ENCODE peak calls at places on chromosomes 4 and X, in five cellular contexts. One of them, this sample, is unnamed.

GRCh38 chrX:43655151-43655676 is 885 bp upstream of the MAOA start:
- DNase-seq in H1: no peak
- DNase-seq in G401: peak
- DNase-seq in pancreas: no peak
- DNase-seq in substantia nigra: no peak
- DNase-seq in this sample: peak

GRCh38 chr4:5996641-5997040 is 21.6 kb downstream of the C4orf50 start:
- DNase-seq in G401: no peak
- DNase-seq in H1: no peak
- DNase-seq in substantia nigra: no peak
- DNase-seq in pancreas: no peak
- DNase-seq in this sample: no peak

GRCh38 chrX:37883196-37883595 is 35.8 kb upstream of the DYNLT3 start:
- DNase-seq in G401: no peak
- DNase-seq in pancreas: no peak
- DNase-seq in substantia nigra: no peak
- DNase-seq in H1: no peak
- DNase-seq in this sample: no peak

GRCh38 chr4:20252656-20253271 is 1.1 kb downstream of the SLIT2 start:
- DNase-seq in pancreas: peak
- DNase-seq in H1: no peak
- DNase-seq in substantia nigra: no peak
- DNase-seq in G401: no peak
- DNase-seq in this sample: no peak

GRCh38 chr4:189001971-189002450 is 862.8 kb downstream of the TRIML1 start:
- DNase-seq in H1: no peak
- DNase-seq in substantia nigra: no peak
- DNase-seq in G401: no peak
- DNase-seq in pancreas: peak
- DNase-seq in this sample: no peak

GRCh38 chr4:23022032-23022431 is 329.3 kb downstream of the GBA3 start:
- DNase-seq in H1: no peak
- DNase-seq in pancreas: no peak
- DNase-seq in G401: no peak
- DNase-seq in substantia nigra: no peak
- DNase-seq in this sample: no peak

GRCh38 chr4:123398803-123399637 is 2.4 kb downstream of the SPRY1 start:
- DNase-seq in substantia nigra: peak
- DNase-seq in H1: no peak
- DNase-seq in pancreas: peak
- DNase-seq in G401: peak
- DNase-seq in this sample: peak

GRCh38 chrX:13064599-13065143 is 20.3 kb upstream of the FAM9C start:
- DNase-seq in substantia nigra: no peak
- DNase-seq in G401: no peak
- DNase-seq in pancreas: no peak
- DNase-seq in H1: no peak
- DNase-seq in this sample: no peak

GRCh38 chrX:39759526-39760224 is 338.1 kb downstream of the BCOR start:
- DNase-seq in substantia nigra: no peak
- DNase-seq in H1: no peak
- DNase-seq in G401: no peak
- DNase-seq in pancreas: peak
- DNase-seq in this sample: no peak

GRCh38 chrX:64395568-64395929 is 297 bp upstream of the MTMR8 start:
- DNase-seq in pancreas: no peak
- DNase-seq in H1: no peak
- DNase-seq in G401: no peak
- DNase-seq in substantia nigra: no peak
- DNase-seq in this sample: no peak

GRCh38 chrX:1444896-1445480 is 7.7 kb downstream of the ASMTL start:
- DNase-seq in G401: no peak
- DNase-seq in substantia nigra: no peak
- DNase-seq in pancreas: peak
- DNase-seq in H1: no peak
- DNase-seq in this sample: no peak

GRCh38 chr4:118869808-118870342 is 18.8 kb upstream of the SYNPO2 start:
- DNase-seq in G401: no peak
- DNase-seq in substantia nigra: no peak
- DNase-seq in H1: no peak
- DNase-seq in pancreas: no peak
- DNase-seq in this sample: no peak

GRCh38 chr4:118343501-118343900 is 9.3 kb downstream of the PRSS12 start:
- DNase-seq in pancreas: no peak
- DNase-seq in G401: no peak
- DNase-seq in H1: no peak
- DNase-seq in substantia nigra: no peak
- DNase-seq in this sample: no peak

GRCh38 chr4:163556650-163557391 is 62.3 kb downstream of the TMA16 start:
- DNase-seq in H1: no peak
- DNase-seq in G401: no peak
- DNase-seq in substantia nigra: no peak
- DNase-seq in pancreas: no peak
- DNase-seq in this sample: no peak

GRCh38 chrX:88863726-88864125 is 116.7 kb downstream of the CPXCR1 start:
- DNase-seq in H1: no peak
- DNase-seq in G401: no peak
- DNase-seq in substantia nigra: no peak
- DNase-seq in pancreas: peak
- DNase-seq in this sample: no peak

GRCh38 chr4:43763029-43763610 is 685.5 kb downstream of the KCTD8 start:
- DNase-seq in pancreas: no peak
- DNase-seq in G401: peak
- DNase-seq in substantia nigra: no peak
- DNase-seq in H1: no peak
- DNase-seq in this sample: no peak

GRCh38 chr4:150078041-150078995 is at the start of gene DCLK2:
- DNase-seq in pancreas: peak
- DNase-seq in G401: peak
- DNase-seq in substantia nigra: peak
- DNase-seq in H1: peak
- DNase-seq in this sample: no peak

GRCh38 chrX:150845091-150845490 is 53.4 kb downstream of the CD99L2 start:
- DNase-seq in G401: no peak
- DNase-seq in H1: no peak
- DNase-seq in pancreas: no peak
- DNase-seq in substantia nigra: no peak
- DNase-seq in this sample: no peak

GRCh38 chrX:74536142-74537010 is 78.0 kb downstream of the RLIM start:
- DNase-seq in G401: peak
- DNase-seq in pancreas: peak
- DNase-seq in substantia nigra: peak
- DNase-seq in H1: no peak
- DNase-seq in this sample: peak

GRCh38 chr4:147772056-147772455 is 40.2 kb downstream of the ARHGAP10 start:
- DNase-seq in H1: no peak
- DNase-seq in pancreas: no peak
- DNase-seq in G401: no peak
- DNase-seq in substantia nigra: no peak
- DNase-seq in this sample: no peak

GRCh38 chr4:145663194-145663593 is 16.8 kb upstream of the C4orf51 start:
- DNase-seq in G401: no peak
- DNase-seq in substantia nigra: no peak
- DNase-seq in H1: no peak
- DNase-seq in pancreas: no peak
- DNase-seq in this sample: no peak

GRCh38 chrX:17082831-17083230 is 136.4 kb downstream of the REPS2 start:
- DNase-seq in H1: no peak
- DNase-seq in pancreas: no peak
- DNase-seq in G401: peak
- DNase-seq in substantia nigra: no peak
- DNase-seq in this sample: no peak

GRCh38 chr4:9898596-9899345 is 117.3 kb downstream of the DRD5 start:
- DNase-seq in substantia nigra: no peak
- DNase-seq in G401: no peak
- DNase-seq in pancreas: no peak
- DNase-seq in H1: peak
- DNase-seq in this sample: no peak

GRCh38 chr4:186887211-186887785 is 163.6 kb upstream of the FAT1 start:
- DNase-seq in pancreas: no peak
- DNase-seq in H1: no peak
- DNase-seq in G401: peak
- DNase-seq in substantia nigra: no peak
- DNase-seq in this sample: no peak

GRCh38 chr4:48127231-48127881 is 6.7 kb downstream of the TXK start:
- DNase-seq in G401: no peak
- DNase-seq in substantia nigra: no peak
- DNase-seq in pancreas: no peak
- DNase-seq in H1: no peak
- DNase-seq in this sample: no peak

GRCh38 chr4:111542056-111542455 is 603.2 kb upstream of the FAM241A start:
- DNase-seq in substantia nigra: no peak
- DNase-seq in H1: no peak
- DNase-seq in pancreas: no peak
- DNase-seq in G401: no peak
- DNase-seq in this sample: no peak

GRCh38 chr4:176013466-176014247 is 52.0 kb upstream of the WDR17 start:
- DNase-seq in G401: no peak
- DNase-seq in pancreas: no peak
- DNase-seq in substantia nigra: no peak
- DNase-seq in H1: no peak
- DNase-seq in this sample: no peak

GRCh38 chr4:26458104-26458503 is 32.2 kb downstream of the CCKAR start:
- DNase-seq in H1: no peak
- DNase-seq in pancreas: no peak
- DNase-seq in substantia nigra: no peak
- DNase-seq in G401: no peak
- DNase-seq in this sample: no peak

GRCh38 chr4:19832388-19832787 is 419.3 kb upstream of the SLIT2 start:
- DNase-seq in pancreas: no peak
- DNase-seq in G401: no peak
- DNase-seq in substantia nigra: no peak
- DNase-seq in H1: no peak
- DNase-seq in this sample: no peak

GRCh38 chrX:21986596-21986995 is 45.5 kb upstream of the PHEX start:
- DNase-seq in H1: no peak
- DNase-seq in substantia nigra: no peak
- DNase-seq in pancreas: no peak
- DNase-seq in G401: no peak
- DNase-seq in this sample: no peak

GRCh38 chr4:183396187-183396738 is 48.2 kb upstream of the CDKN2AIP start:
- DNase-seq in G401: no peak
- DNase-seq in pancreas: no peak
- DNase-seq in H1: no peak
- DNase-seq in substantia nigra: no peak
- DNase-seq in this sample: no peak

GRCh38 chr4:147968641-147969040 is 236.8 kb downstream of the ARHGAP10 start:
- DNase-seq in substantia nigra: no peak
- DNase-seq in G401: no peak
- DNase-seq in H1: no peak
- DNase-seq in pancreas: no peak
- DNase-seq in this sample: no peak

GRCh38 chrX:1152090-1152489 is 60.4 kb downstream of the CRLF2 start:
- DNase-seq in G401: no peak
- DNase-seq in pancreas: no peak
- DNase-seq in substantia nigra: no peak
- DNase-seq in H1: no peak
- DNase-seq in this sample: no peak

GRCh38 chr4:11566440-11567022 is 137.8 kb upstream of the HS3ST1 start:
- DNase-seq in pancreas: no peak
- DNase-seq in G401: no peak
- DNase-seq in substantia nigra: no peak
- DNase-seq in H1: no peak
- DNase-seq in this sample: no peak

GRCh38 chrX:109709129-109709631 is 23.9 kb downstream of the ACSL4 start:
- DNase-seq in G401: no peak
- DNase-seq in substantia nigra: no peak
- DNase-seq in H1: no peak
- DNase-seq in pancreas: no peak
- DNase-seq in this sample: no peak

GRCh38 chr4:138634915-138635314 is 380.7 kb upstream of the NOCT start:
- DNase-seq in G401: no peak
- DNase-seq in pancreas: no peak
- DNase-seq in H1: no peak
- DNase-seq in substantia nigra: no peak
- DNase-seq in this sample: no peak

GRCh38 chr4:81963506-81964020 is 410.2 kb downstream of the HNRNPD start:
- DNase-seq in substantia nigra: no peak
- DNase-seq in H1: no peak
- DNase-seq in G401: peak
- DNase-seq in pancreas: no peak
- DNase-seq in this sample: no peak

GRCh38 chrX:45697591-45697990 is 496.9 kb upstream of the DIPK2B start:
- DNase-seq in H1: no peak
- DNase-seq in pancreas: no peak
- DNase-seq in substantia nigra: no peak
- DNase-seq in G401: no peak
- DNase-seq in this sample: no peak

GRCh38 chr4:75251547-75251946 is 262.7 kb downstream of the RCHY1 start:
- DNase-seq in G401: no peak
- DNase-seq in pancreas: no peak
- DNase-seq in H1: no peak
- DNase-seq in substantia nigra: no peak
- DNase-seq in this sample: no peak